ENCODE peak calls at places on chromosomes 7 and 10, in nine cellular contexts. F, P, W, L, N, B, O, I and H are unnamed samples.

GRCh38 chr10:100806356-100806645 is 60.9 kb downstream of the PAX2 start:
- DNase-seq in F (no peak), P (no peak), W (no peak), L (no peak), N (no peak), B (no peak), O (no peak), I (no peak), H (no peak)

GRCh38 chr10:92407305-92408016 is 116.5 kb downstream of the MARCHF5 start:
- DNase-seq in F (no peak), P (no peak), W (no peak), L (no peak), N (no peak), B (no peak), O (no peak), I (no peak), H (no peak)

GRCh38 chr10:75530337-75530736 is 98.9 kb downstream of the LRMDA start:
- DNase-seq in F (no peak), P (no peak), W (no peak), L (no peak), N (no peak), B (no peak), O (no peak), I (no peak), H (no peak)

GRCh38 chr7:25929448-25929847 is 222.6 kb upstream of the NFE2L3 start:
- DNase-seq in F (no peak), P (no peak), W (no peak), L (no peak), N (no peak), B (no peak), O (no peak), I (no peak), H (no peak)

GRCh38 chr10:6669269-6669859 is 89.3 kb upstream of the PRKCQ start:
- DNase-seq in F (no peak), P (no peak), W (no peak), L (no peak), N (peak; percentile 29), B (peak; percentile 92), O (no peak), I (no peak), H (peak; percentile 0)

GRCh38 chr7:117241088-117241487 is 81.8 kb downstream of the WNT2 start:
- DNase-seq in F (no peak), P (no peak), W (no peak), L (no peak), N (no peak), B (no peak), O (no peak), I (no peak), H (no peak)

GRCh38 chr7:152862842-152863241 is 103.3 kb downstream of the ACTR3B start:
- DNase-seq in F (no peak), P (no peak), W (no peak), L (no peak), N (no peak), B (no peak), O (no peak), I (no peak), H (no peak)

GRCh38 chr7:44548893-44549292 is 7.8 kb upstream of the NPC1L1 start:
- DNase-seq in F (no peak), P (no peak), W (no peak), L (no peak), N (no peak), B (no peak), O (no peak), I (no peak), H (no peak)

GRCh38 chr7:1460757-1461639 is 1.7 kb upstream of the MICALL2 start:
- DNase-seq in F (no peak), P (no peak), W (no peak), L (no peak), N (no peak), B (peak; percentile 75), O (no peak), I (no peak), H (no peak)

GRCh38 chr7:37230221-37230620 is 218.4 kb downstream of the ELMO1 start:
- DNase-seq in F (no peak), P (no peak), W (no peak), L (no peak), N (no peak), B (no peak), O (no peak), I (no peak), H (no peak)

GRCh38 chr10:59266321-59266720 is 89.9 kb downstream of the PHYHIPL start:
- DNase-seq in F (no peak), P (no peak), W (no peak), L (no peak), N (no peak), B (no peak), O (no peak), I (no peak), H (no peak)

GRCh38 chr7:157299613-157300405 is 37.0 kb upstream of the DNAJB6 start:
- DNase-seq in F (no peak), P (no peak), W (no peak), L (no peak), N (peak; percentile 65), B (peak; percentile 91), O (peak; percentile 33), I (no peak), H (no peak)

GRCh38 chr10:52297727-52298126 is 16.4 kb upstream of the DKK1 start:
- DNase-seq in F (no peak), P (no peak), W (no peak), L (no peak), N (no peak), B (no peak), O (no peak), I (no peak), H (no peak)

GRCh38 chr10:70671619-70672164 is 614 bp upstream of the ADAMTS14 start:
- DNase-seq in F (no peak), P (no peak), W (no peak), L (no peak), N (no peak), B (no peak), O (no peak), I (no peak), H (no peak)

GRCh38 chr10:80356563-80356999 is at the start of the genes DYDC1 and DYDC2:
- DNase-seq in F (no peak), P (peak; percentile 79), W (peak; percentile 15), L (peak; percentile 6), N (peak; percentile 39), B (peak; percentile 39), O (no peak), I (peak; percentile 19), H (peak; percentile 45)

GRCh38 chr10:122458693-122459092 is 2.7 kb upstream of the HTRA1 start:
- DNase-seq in F (no peak), P (no peak), W (no peak), L (no peak), N (no peak), B (no peak), O (no peak), I (no peak), H (no peak)

GRCh38 chr7:16347461-16348192 is 73.7 kb downstream of the CRPPA start:
- DNase-seq in F (no peak), P (no peak), W (no peak), L (no peak), N (no peak), B (peak; percentile 9), O (no peak), I (no peak), H (no peak)

GRCh38 chr10:19325581-19325980 is 277.0 kb downstream of the MALRD1 start:
- DNase-seq in F (no peak), P (no peak), W (no peak), L (no peak), N (no peak), B (no peak), O (no peak), I (no peak), H (no peak)

GRCh38 chr7:44538093-44538797 is 2.9 kb downstream of the NPC1L1 start:
- DNase-seq in F (no peak), P (no peak), W (no peak), L (no peak), N (no peak), B (no peak), O (no peak), I (no peak), H (no peak)

GRCh38 chr7:151454932-151455530 is 15.1 kb upstream of the CRYGN start:
- DNase-seq in F (no peak), P (no peak), W (no peak), L (no peak), N (no peak), B (no peak), O (no peak), I (no peak), H (no peak)

GRCh38 chr7:20329389-20330175 is 1.1 kb upstream of the ITGB8 start:
- DNase-seq in F (no peak), P (peak; percentile 58), W (no peak), L (peak; percentile 68), N (no peak), B (no peak), O (no peak), I (peak; percentile 27), H (peak; percentile 82)

GRCh38 chr10:119283818-119284217 is 76.4 kb downstream of the GRK5 start:
- DNase-seq in F (no peak), P (no peak), W (no peak), L (no peak), N (peak; percentile 52), B (no peak), O (no peak), I (peak; percentile 68), H (no peak)

GRCh38 chr7:127578036-127578684 is 7.2 kb downstream of the GCC1 start:
- DNase-seq in F (no peak), P (no peak), W (no peak), L (no peak), N (no peak), B (peak; percentile 11), O (no peak), I (no peak), H (no peak)

GRCh38 chr7:135486258-135486657 is 23.6 kb downstream of the CNOT4 start:
- DNase-seq in F (no peak), P (no peak), W (no peak), L (no peak), N (no peak), B (no peak), O (no peak), I (no peak), H (no peak)

GRCh38 chr10:22252801-22253577 is 35.2 kb upstream of the EBLN1 start:
- DNase-seq in F (peak; percentile 5), P (peak; percentile 6), W (peak; percentile 39), L (no peak), N (peak; percentile 59), B (no peak), O (peak; percentile 47), I (peak; percentile 11), H (no peak)

GRCh38 chr10:62024026-62024701 is 122.7 kb downstream of the ARID5B start:
- DNase-seq in F (no peak), P (no peak), W (no peak), L (no peak), N (no peak), B (no peak), O (no peak), I (no peak), H (no peak)

GRCh38 chr10:50511512-50512213 is 112.1 kb downstream of the SGMS1 start:
- DNase-seq in F (no peak), P (no peak), W (no peak), L (no peak), N (no peak), B (no peak), O (no peak), I (no peak), H (no peak)

GRCh38 chr10:127979017-127979416 is 72.1 kb downstream of the PTPRE start:
- DNase-seq in F (no peak), P (no peak), W (no peak), L (no peak), N (no peak), B (no peak), O (no peak), I (no peak), H (no peak)

GRCh38 chr7:96547371-96547811 is 162.3 kb downstream of the SEM1 start:
- DNase-seq in F (no peak), P (peak; percentile 74), W (no peak), L (peak; percentile 1), N (no peak), B (no peak), O (no peak), I (no peak), H (peak; percentile 98)

GRCh38 chr7:46391215-46391614 is 470.1 kb upstream of the IGFBP3 start:
- DNase-seq in F (no peak), P (no peak), W (no peak), L (no peak), N (no peak), B (no peak), O (no peak), I (no peak), H (no peak)

GRCh38 chr7:76294344-76295024 is 8.0 kb upstream of the HSPB1 start:
- DNase-seq in F (no peak), P (peak; percentile 96), W (no peak), L (peak; percentile 25), N (no peak), B (no peak), O (no peak), I (peak; percentile 36), H (peak; percentile 50)